ENCODE peak calls at places on chromosomes 4 and X, in six cellular contexts. N is lung; S is central memory CD4-positive, alpha-beta T cell; H is AG10803; O is naive thymus-derived CD8-positive, alpha-beta T cell; V is effector CD4-positive, alpha-beta T cell. J is an unnamed sample.

GRCh38 chr4:18020145-18020670 is 1.3 kb downstream of the LCORL start:
- DNase-seq in V (no peak), O (peak), H (peak), N (no peak), S (no peak), J (no peak)

GRCh38 chr4:141810702-141811365 is 174.5 kb downstream of the IL15 start:
- DNase-seq in H (no peak), N (no peak), O (no peak), S (no peak), V (no peak), J (no peak)

GRCh38 chrX:2184089-2184488 is 316.7 kb downstream of the DHRSX start:
- DNase-seq in O (no peak), S (no peak), H (no peak), V (no peak), N (no peak), J (no peak)

GRCh38 chrX:155231163-155231562 is 14.9 kb downstream of the VBP1 start:
- DNase-seq in S (no peak), V (no peak), N (no peak), O (no peak), H (no peak), J (no peak)

GRCh38 chrX:112852850-112853249 is 12.2 kb upstream of the AMOT start:
- DNase-seq in O (no peak), N (no peak), S (no peak), H (no peak), V (no peak), J (no peak)

GRCh38 chrX:134654398-134655012 is 3.8 kb downstream of the PLAC1 start:
- DNase-seq in S (no peak), N (no peak), H (no peak), V (no peak), O (no peak), J (no peak)

GRCh38 chrX:110563276-110563675 is 204.6 kb downstream of the RTL9 start:
- DNase-seq in V (no peak), N (no peak), O (no peak), H (peak), S (no peak), J (no peak)

GRCh38 chrX:28498658-28499057 is 88.6 kb upstream of the IL1RAPL1 start:
- DNase-seq in V (no peak), N (no peak), S (no peak), O (no peak), H (no peak), J (no peak)

GRCh38 chr4:26860922-26861433 is 337 bp downstream of the STIM2 start:
- DNase-seq in N (peak), H (peak), S (peak), V (peak), O (peak), J (peak)

GRCh38 chr4:112448211-112448745 is 67.7 kb downstream of the NEUROG2 start:
- DNase-seq in S (no peak), V (no peak), O (no peak), H (no peak), N (no peak), J (no peak)

GRCh38 chrX:56233100-56233499 is 944 bp downstream of the KLF8 start:
- DNase-seq in V (no peak), H (no peak), O (no peak), S (no peak), N (no peak), J (no peak)

GRCh38 chr4:94892051-94892450 is 134.3 kb downstream of the BMPR1B start:
- DNase-seq in S (no peak), N (no peak), O (no peak), H (peak), V (no peak), J (no peak)

GRCh38 chr4:133154725-133155124 is 5.6 kb downstream of the PCDH10 start:
- DNase-seq in O (no peak), N (no peak), H (peak), S (no peak), V (no peak), J (no peak)

GRCh38 chr4:187010052-187010451 is 286.4 kb upstream of the FAT1 start:
- DNase-seq in S (no peak), O (no peak), H (no peak), V (no peak), N (no peak), J (no peak)

GRCh38 chrX:151019837-151020236 is 36.7 kb downstream of the HMGB3 start:
- DNase-seq in N (no peak), S (no peak), V (no peak), H (peak), O (no peak), J (no peak)

GRCh38 chr4:3487861-3488260 is 24.8 kb downstream of the DOK7 start:
- DNase-seq in N (no peak), H (no peak), V (no peak), O (no peak), S (no peak), J (no peak)

GRCh38 chr4:150217192-150217591 is 138.9 kb downstream of the DCLK2 start:
- DNase-seq in O (no peak), V (no peak), S (no peak), N (no peak), H (peak), J (no peak)

GRCh38 chr4:57993934-57994333 is 883.7 kb upstream of the IGFBP7 start:
- DNase-seq in V (no peak), H (no peak), N (no peak), S (no peak), O (no peak), J (no peak)

GRCh38 chr4:8315343-8316250 is 46.0 kb downstream of the HTRA3 start:
- DNase-seq in H (peak), N (peak), O (no peak), S (no peak), V (no peak), J (peak)